ENCODE peak calls at places on chromosome 13, in five cellular contexts. S is stimulated activated CD4-positive, alpha-beta T cell treated with anti-CD3 and anti-CD28 coated beads, Interleukin-4, amount 100 ng/mL, for 1 hour; G is AG09309; P is stimulated activated CD8-positive, alpha-beta memory T cell treated with anti-CD3 and anti-CD28 coated beads, Interleukin-4, amount 100 ng/mL, for 48 hours; B is lung. J is an unnamed sample.

GRCh38 chr13:39811051-39811450 is 155.6 kb downstream of the COG6 start:
- DNase-seq in B (no peak), P (no peak), S (no peak), G (no peak), J (no peak)

GRCh38 chr13:33194820-33195692 is 90.5 kb downstream of the STARD13 start:
- DNase-seq in S (no peak), P (no peak), B (no peak), G (peak), J (no peak)

GRCh38 chr13:68257111-68257842 is 1027.1 kb upstream of the PCDH9 start:
- DNase-seq in P (no peak), G (no peak), B (no peak), S (no peak), J (no peak)

GRCh38 chr13:96551540-96551939 is 442.7 kb downstream of the OXGR1 start:
- DNase-seq in P (no peak), S (no peak), G (no peak), B (no peak), J (no peak)

GRCh38 chr13:80166352-80166751 is 174.6 kb downstream of the SPRY2 start:
- DNase-seq in B (no peak), G (no peak), P (no peak), S (no peak), J (no peak)

GRCh38 chr13:51057931-51058330 is 53.1 kb downstream of the C13orf42 start:
- DNase-seq in S (no peak), P (no peak), B (no peak), G (no peak), J (no peak)

GRCh38 chr13:73366241-73366640 is 307.4 kb downstream of the KLF5 start:
- DNase-seq in G (no peak), P (no peak), S (no peak), B (no peak), J (no peak)

GRCh38 chr13:112861876-112862615 is 107.0 kb upstream of the MCF2L start:
- DNase-seq in G (no peak), S (no peak), P (no peak), B (no peak), J (no peak)

GRCh38 chr13:113495494-113496251 is 5.2 kb upstream of the DCUN1D2 start:
- DNase-seq in B (no peak), S (no peak), G (no peak), P (no peak), J (peak)

GRCh38 chr13:36363464-36363863 is 17.3 kb upstream of the SPART start:
- DNase-seq in P (no peak), S (no peak), G (no peak), B (no peak), J (no peak)

GRCh38 chr13:79051472-79051871 is 354.6 kb downstream of the RBM26 start:
- DNase-seq in B (no peak), G (no peak), P (no peak), S (no peak), J (no peak)

GRCh38 chr13:42420304-42420703 is 148.4 kb downstream of the AKAP11 start:
- DNase-seq in P (peak), B (no peak), S (peak), G (no peak), J (no peak)

GRCh38 chr13:111658150-111659100 is 338.0 kb downstream of the TEX29 start:
- DNase-seq in P (peak), B (no peak), S (no peak), G (no peak), J (peak)

GRCh38 chr13:47903836-47904235 is 97.2 kb downstream of the SUCLA2 start:
- DNase-seq in G (peak), B (no peak), P (no peak), S (no peak), J (no peak)

GRCh38 chr13:51681037-51681678 is 96.9 kb downstream of the WDFY2 start:
- DNase-seq in S (no peak), B (no peak), G (peak), P (no peak), J (no peak)

GRCh38 chr13:49922301-49922700 is 13.8 kb downstream of the SPRYD7 start:
- DNase-seq in S (no peak), G (no peak), B (no peak), P (no peak), J (no peak)

GRCh38 chr13:111909501-111909900 is 157.4 kb upstream of the SOX1 start:
- DNase-seq in S (no peak), P (no peak), B (no peak), G (no peak), J (no peak)